ENCODE peak calls at places on chromosomes 13 and 19, in seven cellular contexts. Q is right lobe of liver; F is CD8-positive, alpha-beta T cell; P is neural progenitor cell; T is GM06990; D is body of pancreas; G is thyroid gland. H is an unnamed sample. For H3K36me3 and H3K27me3, the result is how much of the 10 kb centered on the place peaks cover.

GRCh38 chr13:76552807-76553206 is 333.4 kb downstream of the KCTD12 start:
- DNase-seq in G (no peak), P (no peak), T (no peak), D (no peak), Q (no peak), F (no peak), H (no peak)

GRCh38 chr19:37933965-37934364 is 27.0 kb downstream of the SIPA1L3 start:
- DNase-seq in T (no peak), D (peak), F (no peak), Q (peak), P (no peak), G (peak), H (no peak)

GRCh38 chr19:49553451-49554271 is 25.9 kb downstream of the RCN3 start:
- DNase-seq in F (peak), P (no peak), D (peak), Q (no peak), T (no peak), G (no peak), H (no peak)

GRCh38 chr13:33109801-33110200 is 93.6 kb downstream of the KL start:
- DNase-seq in D (no peak), F (no peak), G (no peak), T (peak), P (peak), Q (no peak), H (no peak)

GRCh38 chr13:44546164-44546563 is 30.0 kb downstream of the TSC22D1 start:
- DNase-seq in D (no peak), T (no peak), G (no peak), P (no peak), F (no peak), Q (no peak), H (no peak)

GRCh38 chr13:29516880-29517279 is 78.6 kb downstream of the SLC7A1 start:
- DNase-seq in F (no peak), G (no peak), Q (no peak), T (no peak), P (no peak), D (no peak), H (no peak)

GRCh38 chr13:99421758-99422555 is 79.3 kb upstream of the TM9SF2 start:
- DNase-seq in T (peak), G (no peak), P (no peak), F (peak), D (no peak), Q (no peak), H (no peak)

GRCh38 chr13:113669871-113670341 is 2.9 kb downstream of the GRK1 start:
- DNase-seq in D (no peak), T (no peak), G (no peak), F (no peak), P (no peak), Q (no peak), H (no peak)

GRCh38 chr13:19818223-19818842 is 35.6 kb upstream of the PSPC1 start:
- DNase-seq in Q (peak), G (peak), F (no peak), D (peak), P (peak), T (peak), H (no peak)

GRCh38 chr13:43776680-43777079 is 10.1 kb downstream of the ENOX1 start:
- DNase-seq in T (no peak), D (no peak), Q (no peak), G (no peak), P (peak), F (no peak), H (no peak)

GRCh38 chr13:28538932-28539331 is 44.0 kb upstream of the FLT1 start:
- DNase-seq in D (no peak), T (no peak), Q (no peak), G (no peak), P (no peak), F (no peak), H (no peak)

GRCh38 chr19:19711306-19711933 is 21.5 kb downstream of the ZNF14 start:
- DNase-seq in T (no peak), F (no peak), Q (no peak), D (no peak), P (no peak), G (no peak), H (no peak)
- H3K36me3 ChIP-seq in T (under half), F (under half), Q (under half), D (under half), P (half or more), G (under half), H (half or more)

GRCh38 chr19:51692065-51692915 is 840 bp upstream of the SPACA6 start:
- DNase-seq in D (no peak), F (no peak), T (no peak), G (no peak), Q (no peak), P (no peak), H (no peak)
- H3K4me3 ChIP-seq in D (no peak), F (no peak), T (no peak), G (no peak), Q (no peak), P (peak), H (no peak)

GRCh38 chr19:13053761-13054604 is 48.7 kb downstream of the LYL1 start:
- DNase-seq in P (peak), D (peak), T (no peak), F (no peak), Q (peak), G (peak), H (peak)
- H3K27me3 ChIP-seq in P (half or more), D (under half), T (under half), F (under half), Q (under half), G (under half), H (under half)

DNA sequence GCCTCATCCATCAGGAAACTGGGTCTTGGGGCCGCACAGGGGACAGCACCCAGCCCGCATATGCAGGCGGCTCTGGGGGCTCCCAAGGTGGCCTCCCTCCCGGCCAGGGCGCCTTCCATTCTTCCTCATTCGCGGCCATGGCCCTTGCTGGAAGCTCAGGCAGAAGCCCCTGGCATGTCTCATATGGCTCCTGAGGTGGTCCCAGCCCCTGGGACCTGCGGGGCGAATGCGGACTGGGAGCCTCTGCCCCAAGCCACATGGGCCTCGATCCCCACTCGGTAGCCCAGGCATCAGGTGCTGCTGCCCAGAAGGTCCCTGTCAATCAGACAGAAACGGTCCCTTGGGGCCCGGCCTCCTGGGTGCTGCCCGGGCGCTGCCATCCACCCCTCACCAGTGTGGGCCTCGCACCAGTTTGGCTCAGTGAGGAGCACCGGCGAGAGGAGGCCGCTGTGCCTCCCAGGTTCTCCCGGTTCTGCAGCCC is 301.6 kb downstream of the TEX29 start:
- DNase-seq in D (no peak), F (no peak), Q (no peak), T (no peak), G (no peak), P (no peak), H (no peak)
- H3K36me3 ChIP-seq in D (under half), F (under half), Q (under half), T (under half), G (under half), P (under half), H (under half)

DNA sequence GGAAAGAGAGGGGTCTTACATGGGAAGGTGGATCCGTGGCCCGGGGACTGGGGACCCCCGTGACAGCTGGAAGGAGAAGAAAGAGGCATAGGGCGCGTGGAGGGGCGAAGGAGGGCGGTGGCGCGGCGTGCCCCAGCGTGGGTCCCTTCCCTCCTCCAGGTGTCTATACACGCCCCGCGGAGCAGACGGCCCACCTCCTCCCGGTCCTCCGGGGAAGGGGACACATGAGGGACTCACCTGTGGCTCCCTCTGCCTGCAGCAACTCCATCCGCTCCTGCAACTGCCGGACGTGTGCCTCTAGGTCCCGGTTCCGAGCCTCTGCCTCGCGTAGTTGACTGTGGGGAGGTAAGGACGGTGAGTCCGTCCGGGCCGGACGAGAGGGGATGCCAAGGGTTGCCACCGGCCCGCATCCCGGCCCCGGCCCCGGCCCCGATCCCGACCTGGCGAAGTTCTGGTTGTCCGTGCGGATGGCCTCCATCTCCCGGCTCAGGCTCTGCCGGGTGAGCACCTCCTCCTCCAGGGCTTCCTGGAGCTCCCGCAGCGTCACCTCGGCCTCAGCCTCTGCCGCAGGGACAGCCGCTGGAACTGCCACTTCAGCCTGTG is 2.4 kb upstream of the SIX5 start:
- DNase-seq in F (peak), G (no peak), P (no peak), D (peak), Q (peak), T (no peak), H (no peak)
- H3K4me3 ChIP-seq in F (no peak), G (no peak), P (peak), D (peak), Q (peak), T (no peak), H (no peak)

GRCh38 chr13:111035861-111036260 is 79.2 kb upstream of the ARHGEF7 start:
- DNase-seq in F (no peak), G (no peak), T (no peak), Q (no peak), D (no peak), P (no peak), H (no peak)
- H3K27me3 ChIP-seq in F (under half), G (under half), T (under half), Q (under half), D (under half), P (under half), H (under half)

GRCh38 chr19:35006342-35006998 is 6.3 kb downstream of the GRAMD1A start:
- DNase-seq in T (no peak), P (no peak), F (no peak), D (peak), G (no peak), Q (no peak), H (no peak)
- H3K36me3 ChIP-seq in T (under half), P (under half), F (under half), D (under half), G (under half), Q (under half), H (half or more)

H was measured in MG63.